ENCODE peak calls at places on chromosomes 16 and 17, in four cellular contexts. I is lung microvascular endothelial cell, N is cardiac muscle cell, T is HFFc6. X is an unnamed sample.

GRCh38 chr16:81431554-81432353 is 12.9 kb upstream of the CMIP start:
- DNase-seq in I (no peak), T (peak), N (no peak), X (no peak)

GRCh38 chr17:59762022-59762825 is 54.8 kb downstream of the VMP1 start:
- DNase-seq in T (peak), N (no peak), I (peak), X (no peak)

GRCh38 chr17:78581304-78581703 is 4.1 kb upstream of the DNAH17 start:
- DNase-seq in N (no peak), T (no peak), I (no peak), X (no peak)

GRCh38 chr17:46163929-46164594 is 29.2 kb downstream of the KANSL1 start:
- DNase-seq in I (no peak), T (no peak), N (no peak), X (no peak)

GRCh38 chr16:1221628-1222552 is 3.2 kb downstream of the TPSG1 start:
- DNase-seq in N (no peak), T (no peak), I (no peak), X (no peak)

GRCh38 chr17:82893779-82894178 is 54.0 kb upstream of the ZNF750 start:
- DNase-seq in N (no peak), T (no peak), I (peak), X (no peak)

GRCh38 chr16:48511071-48511540 is 98.9 kb downstream of the N4BP1 start:
- DNase-seq in N (no peak), T (peak), I (no peak), X (no peak)

GRCh38 chr16:71230122-71230845 is at the start of gene HYDIN:
- DNase-seq in I (peak), N (peak), T (no peak), X (peak)

GRCh38 chr17:4175921-4176802 is 33.2 kb downstream of the CYB5D2 start:
- DNase-seq in I (no peak), T (peak), N (peak), X (no peak)

GRCh38 chr17:74430385-74430705 is 1.5 kb upstream of the GPRC5C start:
- DNase-seq in N (no peak), T (no peak), I (no peak), X (peak)

X was measured in T47D.